ENCODE peak calls at places on chromosomes 4 and X, in eight cellular contexts. One of them, this sample, is unnamed.

GRCh38 chr4:26701786-26702227 is 117.9 kb downstream of the TBC1D19 start:
- DNase-seq in AG04450: no peak
- DNase-seq in stimulated activated CD8-positive, alpha-beta memory T cell treated with anti-CD3 and anti-CD28 coated beads, Interleukin-4, amount 100 ng/mL, for 24 hours: no peak
- DNase-seq in cardiac fibroblast: peak
- DNase-seq in iPS DF 19.7: no peak
- DNase-seq in GM23338: no peak
- DNase-seq in mammary epithelial cell: no peak
- DNase-seq in activated naive CD4-positive, alpha-beta T cell treated with anti-CD3 and anti-CD28 coated beads for 36 hours: no peak
- DNase-seq in this sample: peak

GRCh38 chr4:140300271-140300970 is 73.0 kb upstream of the SCOC start:
- DNase-seq in GM23338: no peak
- DNase-seq in stimulated activated CD8-positive, alpha-beta memory T cell treated with anti-CD3 and anti-CD28 coated beads, Interleukin-4, amount 100 ng/mL, for 24 hours: no peak
- DNase-seq in mammary epithelial cell: peak
- DNase-seq in AG04450: no peak
- DNase-seq in iPS DF 19.7: no peak
- DNase-seq in activated naive CD4-positive, alpha-beta T cell treated with anti-CD3 and anti-CD28 coated beads for 36 hours: peak
- DNase-seq in cardiac fibroblast: peak
- DNase-seq in this sample: peak

GRCh38 chr4:169110633-169111032 is 100.6 kb upstream of the CBR4 start:
- DNase-seq in cardiac fibroblast: peak
- DNase-seq in mammary epithelial cell: no peak
- DNase-seq in iPS DF 19.7: no peak
- DNase-seq in stimulated activated CD8-positive, alpha-beta memory T cell treated with anti-CD3 and anti-CD28 coated beads, Interleukin-4, amount 100 ng/mL, for 24 hours: no peak
- DNase-seq in GM23338: no peak
- DNase-seq in AG04450: no peak
- DNase-seq in activated naive CD4-positive, alpha-beta T cell treated with anti-CD3 and anti-CD28 coated beads for 36 hours: no peak
- DNase-seq in this sample: no peak

GRCh38 chr4:91840359-91840758 is 463.4 kb upstream of the GRID2 start:
- DNase-seq in cardiac fibroblast: no peak
- DNase-seq in stimulated activated CD8-positive, alpha-beta memory T cell treated with anti-CD3 and anti-CD28 coated beads, Interleukin-4, amount 100 ng/mL, for 24 hours: no peak
- DNase-seq in activated naive CD4-positive, alpha-beta T cell treated with anti-CD3 and anti-CD28 coated beads for 36 hours: no peak
- DNase-seq in GM23338: no peak
- DNase-seq in mammary epithelial cell: no peak
- DNase-seq in AG04450: no peak
- DNase-seq in iPS DF 19.7: no peak
- DNase-seq in this sample: no peak

GRCh38 chr4:139838811-139839210 is 173.2 kb downstream of the MGST2 start:
- DNase-seq in cardiac fibroblast: peak
- DNase-seq in stimulated activated CD8-positive, alpha-beta memory T cell treated with anti-CD3 and anti-CD28 coated beads, Interleukin-4, amount 100 ng/mL, for 24 hours: no peak
- DNase-seq in GM23338: no peak
- DNase-seq in AG04450: no peak
- DNase-seq in iPS DF 19.7: no peak
- DNase-seq in activated naive CD4-positive, alpha-beta T cell treated with anti-CD3 and anti-CD28 coated beads for 36 hours: no peak
- DNase-seq in mammary epithelial cell: no peak
- DNase-seq in this sample: no peak

GRCh38 chr4:148834804-148835598 is 392.8 kb upstream of the NR3C2 start:
- DNase-seq in iPS DF 19.7: no peak
- DNase-seq in activated naive CD4-positive, alpha-beta T cell treated with anti-CD3 and anti-CD28 coated beads for 36 hours: no peak
- DNase-seq in cardiac fibroblast: peak
- DNase-seq in mammary epithelial cell: peak
- DNase-seq in GM23338: peak
- DNase-seq in stimulated activated CD8-positive, alpha-beta memory T cell treated with anti-CD3 and anti-CD28 coated beads, Interleukin-4, amount 100 ng/mL, for 24 hours: no peak
- DNase-seq in AG04450: no peak
- DNase-seq in this sample: peak

GRCh38 chr4:68732653-68733466 is 62.4 kb upstream of the UGT2B15 start:
- DNase-seq in iPS DF 19.7: no peak
- DNase-seq in GM23338: no peak
- DNase-seq in cardiac fibroblast: no peak
- DNase-seq in mammary epithelial cell: no peak
- DNase-seq in stimulated activated CD8-positive, alpha-beta memory T cell treated with anti-CD3 and anti-CD28 coated beads, Interleukin-4, amount 100 ng/mL, for 24 hours: no peak
- DNase-seq in activated naive CD4-positive, alpha-beta T cell treated with anti-CD3 and anti-CD28 coated beads for 36 hours: no peak
- DNase-seq in AG04450: no peak
- DNase-seq in this sample: no peak

GRCh38 chrX:55524487-55524886 is 34.8 kb upstream of the USP51 start:
- DNase-seq in mammary epithelial cell: no peak
- DNase-seq in AG04450: no peak
- DNase-seq in GM23338: peak
- DNase-seq in iPS DF 19.7: no peak
- DNase-seq in stimulated activated CD8-positive, alpha-beta memory T cell treated with anti-CD3 and anti-CD28 coated beads, Interleukin-4, amount 100 ng/mL, for 24 hours: no peak
- DNase-seq in activated naive CD4-positive, alpha-beta T cell treated with anti-CD3 and anti-CD28 coated beads for 36 hours: no peak
- DNase-seq in cardiac fibroblast: no peak
- DNase-seq in this sample: no peak

GRCh38 chr4:105765690-105766407 is 57.3 kb downstream of the GSTCD start:
- DNase-seq in cardiac fibroblast: peak
- DNase-seq in GM23338: peak
- DNase-seq in stimulated activated CD8-positive, alpha-beta memory T cell treated with anti-CD3 and anti-CD28 coated beads, Interleukin-4, amount 100 ng/mL, for 24 hours: no peak
- DNase-seq in AG04450: peak
- DNase-seq in iPS DF 19.7: peak
- DNase-seq in mammary epithelial cell: peak
- DNase-seq in activated naive CD4-positive, alpha-beta T cell treated with anti-CD3 and anti-CD28 coated beads for 36 hours: no peak
- DNase-seq in this sample: peak

GRCh38 chr4:168167714-168168284 is 75.5 kb downstream of the ANXA10 start:
- DNase-seq in stimulated activated CD8-positive, alpha-beta memory T cell treated with anti-CD3 and anti-CD28 coated beads, Interleukin-4, amount 100 ng/mL, for 24 hours: no peak
- DNase-seq in iPS DF 19.7: no peak
- DNase-seq in AG04450: no peak
- DNase-seq in GM23338: no peak
- DNase-seq in mammary epithelial cell: no peak
- DNase-seq in cardiac fibroblast: no peak
- DNase-seq in activated naive CD4-positive, alpha-beta T cell treated with anti-CD3 and anti-CD28 coated beads for 36 hours: no peak
- DNase-seq in this sample: no peak

GRCh38 chr4:127622923-127623754 is 9.6 kb upstream of the INTU start:
- DNase-seq in cardiac fibroblast: no peak
- DNase-seq in iPS DF 19.7: peak
- DNase-seq in stimulated activated CD8-positive, alpha-beta memory T cell treated with anti-CD3 and anti-CD28 coated beads, Interleukin-4, amount 100 ng/mL, for 24 hours: no peak
- DNase-seq in mammary epithelial cell: peak
- DNase-seq in AG04450: no peak
- DNase-seq in activated naive CD4-positive, alpha-beta T cell treated with anti-CD3 and anti-CD28 coated beads for 36 hours: no peak
- DNase-seq in GM23338: peak
- DNase-seq in this sample: peak

GRCh38 chr4:80035336-80035735 is 37.7 kb downstream of the ANTXR2 start:
- DNase-seq in cardiac fibroblast: no peak
- DNase-seq in GM23338: no peak
- DNase-seq in stimulated activated CD8-positive, alpha-beta memory T cell treated with anti-CD3 and anti-CD28 coated beads, Interleukin-4, amount 100 ng/mL, for 24 hours: no peak
- DNase-seq in mammary epithelial cell: no peak
- DNase-seq in iPS DF 19.7: no peak
- DNase-seq in AG04450: no peak
- DNase-seq in activated naive CD4-positive, alpha-beta T cell treated with anti-CD3 and anti-CD28 coated beads for 36 hours: no peak
- DNase-seq in this sample: no peak

GRCh38 chrX:46376246-46376885 is 168.9 kb downstream of the ZNF674 start:
- DNase-seq in AG04450: peak
- DNase-seq in GM23338: peak
- DNase-seq in mammary epithelial cell: peak
- DNase-seq in activated naive CD4-positive, alpha-beta T cell treated with anti-CD3 and anti-CD28 coated beads for 36 hours: peak
- DNase-seq in iPS DF 19.7: no peak
- DNase-seq in cardiac fibroblast: peak
- DNase-seq in stimulated activated CD8-positive, alpha-beta memory T cell treated with anti-CD3 and anti-CD28 coated beads, Interleukin-4, amount 100 ng/mL, for 24 hours: no peak
- DNase-seq in this sample: peak

GRCh38 chr4:151192556-151193235 is 84.3 kb upstream of the PRSS48 start:
- DNase-seq in iPS DF 19.7: no peak
- DNase-seq in activated naive CD4-positive, alpha-beta T cell treated with anti-CD3 and anti-CD28 coated beads for 36 hours: no peak
- DNase-seq in cardiac fibroblast: peak
- DNase-seq in GM23338: no peak
- DNase-seq in AG04450: no peak
- DNase-seq in stimulated activated CD8-positive, alpha-beta memory T cell treated with anti-CD3 and anti-CD28 coated beads, Interleukin-4, amount 100 ng/mL, for 24 hours: no peak
- DNase-seq in mammary epithelial cell: no peak
- DNase-seq in this sample: no peak

GRCh38 chr4:16253127-16253960 is 27.1 kb upstream of the TAPT1 start:
- DNase-seq in cardiac fibroblast: peak
- DNase-seq in mammary epithelial cell: peak
- DNase-seq in AG04450: peak
- DNase-seq in stimulated activated CD8-positive, alpha-beta memory T cell treated with anti-CD3 and anti-CD28 coated beads, Interleukin-4, amount 100 ng/mL, for 24 hours: no peak
- DNase-seq in iPS DF 19.7: no peak
- DNase-seq in activated naive CD4-positive, alpha-beta T cell treated with anti-CD3 and anti-CD28 coated beads for 36 hours: no peak
- DNase-seq in GM23338: no peak
- DNase-seq in this sample: peak

GRCh38 chr4:87679449-87680169 is 29.5 kb downstream of the DMP1 start:
- DNase-seq in iPS DF 19.7: peak
- DNase-seq in activated naive CD4-positive, alpha-beta T cell treated with anti-CD3 and anti-CD28 coated beads for 36 hours: peak
- DNase-seq in GM23338: peak
- DNase-seq in mammary epithelial cell: peak
- DNase-seq in cardiac fibroblast: peak
- DNase-seq in stimulated activated CD8-positive, alpha-beta memory T cell treated with anti-CD3 and anti-CD28 coated beads, Interleukin-4, amount 100 ng/mL, for 24 hours: peak
- DNase-seq in AG04450: peak
- DNase-seq in this sample: peak

GRCh38 chr4:1566838-1567518 is 117.1 kb downstream of the FAM53A start:
- DNase-seq in GM23338: peak
- DNase-seq in mammary epithelial cell: no peak
- DNase-seq in iPS DF 19.7: no peak
- DNase-seq in AG04450: no peak
- DNase-seq in cardiac fibroblast: no peak
- DNase-seq in activated naive CD4-positive, alpha-beta T cell treated with anti-CD3 and anti-CD28 coated beads for 36 hours: no peak
- DNase-seq in stimulated activated CD8-positive, alpha-beta memory T cell treated with anti-CD3 and anti-CD28 coated beads, Interleukin-4, amount 100 ng/mL, for 24 hours: no peak
- DNase-seq in this sample: no peak

GRCh38 chr4:144734522-144734921 is 88.6 kb downstream of the HHIP start:
- DNase-seq in stimulated activated CD8-positive, alpha-beta memory T cell treated with anti-CD3 and anti-CD28 coated beads, Interleukin-4, amount 100 ng/mL, for 24 hours: no peak
- DNase-seq in AG04450: peak
- DNase-seq in mammary epithelial cell: peak
- DNase-seq in GM23338: peak
- DNase-seq in iPS DF 19.7: no peak
- DNase-seq in activated naive CD4-positive, alpha-beta T cell treated with anti-CD3 and anti-CD28 coated beads for 36 hours: no peak
- DNase-seq in cardiac fibroblast: peak
- DNase-seq in this sample: peak

GRCh38 chrX:107845625-107846024 is 20.0 kb downstream of the MID2 start:
- DNase-seq in stimulated activated CD8-positive, alpha-beta memory T cell treated with anti-CD3 and anti-CD28 coated beads, Interleukin-4, amount 100 ng/mL, for 24 hours: no peak
- DNase-seq in AG04450: no peak
- DNase-seq in GM23338: no peak
- DNase-seq in mammary epithelial cell: no peak
- DNase-seq in cardiac fibroblast: no peak
- DNase-seq in iPS DF 19.7: no peak
- DNase-seq in activated naive CD4-positive, alpha-beta T cell treated with anti-CD3 and anti-CD28 coated beads for 36 hours: peak
- DNase-seq in this sample: no peak

GRCh38 chr4:74374561-74375327 is 9.8 kb downstream of the EREG start:
- DNase-seq in cardiac fibroblast: peak
- DNase-seq in AG04450: no peak
- DNase-seq in activated naive CD4-positive, alpha-beta T cell treated with anti-CD3 and anti-CD28 coated beads for 36 hours: peak
- DNase-seq in stimulated activated CD8-positive, alpha-beta memory T cell treated with anti-CD3 and anti-CD28 coated beads, Interleukin-4, amount 100 ng/mL, for 24 hours: no peak
- DNase-seq in GM23338: no peak
- DNase-seq in mammary epithelial cell: peak
- DNase-seq in iPS DF 19.7: no peak
- DNase-seq in this sample: peak

GRCh38 chr4:54098375-54098774 is 1.6 kb upstream of the GSX2 start:
- DNase-seq in iPS DF 19.7: no peak
- DNase-seq in GM23338: peak
- DNase-seq in activated naive CD4-positive, alpha-beta T cell treated with anti-CD3 and anti-CD28 coated beads for 36 hours: no peak
- DNase-seq in AG04450: no peak
- DNase-seq in cardiac fibroblast: no peak
- DNase-seq in stimulated activated CD8-positive, alpha-beta memory T cell treated with anti-CD3 and anti-CD28 coated beads, Interleukin-4, amount 100 ng/mL, for 24 hours: no peak
- DNase-seq in mammary epithelial cell: no peak
- DNase-seq in this sample: no peak

GRCh38 chrX:50827996-50828395 is 14.0 kb upstream of the SHROOM4 start:
- DNase-seq in GM23338: no peak
- DNase-seq in activated naive CD4-positive, alpha-beta T cell treated with anti-CD3 and anti-CD28 coated beads for 36 hours: no peak
- DNase-seq in stimulated activated CD8-positive, alpha-beta memory T cell treated with anti-CD3 and anti-CD28 coated beads, Interleukin-4, amount 100 ng/mL, for 24 hours: no peak
- DNase-seq in mammary epithelial cell: peak
- DNase-seq in iPS DF 19.7: no peak
- DNase-seq in cardiac fibroblast: peak
- DNase-seq in AG04450: no peak
- DNase-seq in this sample: no peak

GRCh38 chr4:140609548-140610425 is 41.0 kb upstream of the UCP1 start:
- DNase-seq in iPS DF 19.7: no peak
- DNase-seq in cardiac fibroblast: peak
- DNase-seq in GM23338: peak
- DNase-seq in stimulated activated CD8-positive, alpha-beta memory T cell treated with anti-CD3 and anti-CD28 coated beads, Interleukin-4, amount 100 ng/mL, for 24 hours: no peak
- DNase-seq in mammary epithelial cell: peak
- DNase-seq in activated naive CD4-positive, alpha-beta T cell treated with anti-CD3 and anti-CD28 coated beads for 36 hours: no peak
- DNase-seq in AG04450: peak
- DNase-seq in this sample: peak

GRCh38 chrX:57121162-57121741 is at the start of gene SPIN2B:
- DNase-seq in AG04450: peak
- DNase-seq in stimulated activated CD8-positive, alpha-beta memory T cell treated with anti-CD3 and anti-CD28 coated beads, Interleukin-4, amount 100 ng/mL, for 24 hours: peak
- DNase-seq in GM23338: peak
- DNase-seq in activated naive CD4-positive, alpha-beta T cell treated with anti-CD3 and anti-CD28 coated beads for 36 hours: peak
- DNase-seq in iPS DF 19.7: peak
- DNase-seq in cardiac fibroblast: peak
- DNase-seq in mammary epithelial cell: peak
- DNase-seq in this sample: peak

GRCh38 chr4:65467280-65467679 is 203.0 kb downstream of the EPHA5 start:
- DNase-seq in activated naive CD4-positive, alpha-beta T cell treated with anti-CD3 and anti-CD28 coated beads for 36 hours: no peak
- DNase-seq in iPS DF 19.7: no peak
- DNase-seq in GM23338: no peak
- DNase-seq in stimulated activated CD8-positive, alpha-beta memory T cell treated with anti-CD3 and anti-CD28 coated beads, Interleukin-4, amount 100 ng/mL, for 24 hours: no peak
- DNase-seq in cardiac fibroblast: no peak
- DNase-seq in AG04450: no peak
- DNase-seq in mammary epithelial cell: peak
- DNase-seq in this sample: no peak

GRCh38 chr4:69760455-69760854 is at the start of gene SULT1B1:
- DNase-seq in iPS DF 19.7: no peak
- DNase-seq in AG04450: peak
- DNase-seq in stimulated activated CD8-positive, alpha-beta memory T cell treated with anti-CD3 and anti-CD28 coated beads, Interleukin-4, amount 100 ng/mL, for 24 hours: no peak
- DNase-seq in GM23338: no peak
- DNase-seq in cardiac fibroblast: peak
- DNase-seq in mammary epithelial cell: peak
- DNase-seq in activated naive CD4-positive, alpha-beta T cell treated with anti-CD3 and anti-CD28 coated beads for 36 hours: peak
- DNase-seq in this sample: no peak

GRCh38 chrX:44906041-44906440 is 33.1 kb downstream of the KDM6A start:
- DNase-seq in activated naive CD4-positive, alpha-beta T cell treated with anti-CD3 and anti-CD28 coated beads for 36 hours: no peak
- DNase-seq in cardiac fibroblast: no peak
- DNase-seq in stimulated activated CD8-positive, alpha-beta memory T cell treated with anti-CD3 and anti-CD28 coated beads, Interleukin-4, amount 100 ng/mL, for 24 hours: no peak
- DNase-seq in mammary epithelial cell: no peak
- DNase-seq in AG04450: no peak
- DNase-seq in iPS DF 19.7: no peak
- DNase-seq in GM23338: no peak
- DNase-seq in this sample: no peak

GRCh38 chr4:22413416-22413815 is 102.5 kb downstream of the ADGRA3 start:
- DNase-seq in mammary epithelial cell: no peak
- DNase-seq in iPS DF 19.7: no peak
- DNase-seq in stimulated activated CD8-positive, alpha-beta memory T cell treated with anti-CD3 and anti-CD28 coated beads, Interleukin-4, amount 100 ng/mL, for 24 hours: no peak
- DNase-seq in GM23338: no peak
- DNase-seq in activated naive CD4-positive, alpha-beta T cell treated with anti-CD3 and anti-CD28 coated beads for 36 hours: no peak
- DNase-seq in cardiac fibroblast: no peak
- DNase-seq in AG04450: no peak
- DNase-seq in this sample: no peak

GRCh38 chrX:132490086-132490419 is 1.2 kb upstream of the MBNL3 start:
- DNase-seq in stimulated activated CD8-positive, alpha-beta memory T cell treated with anti-CD3 and anti-CD28 coated beads, Interleukin-4, amount 100 ng/mL, for 24 hours: no peak
- DNase-seq in GM23338: no peak
- DNase-seq in mammary epithelial cell: peak
- DNase-seq in activated naive CD4-positive, alpha-beta T cell treated with anti-CD3 and anti-CD28 coated beads for 36 hours: no peak
- DNase-seq in AG04450: no peak
- DNase-seq in cardiac fibroblast: no peak
- DNase-seq in iPS DF 19.7: no peak
- DNase-seq in this sample: no peak

GRCh38 chr4:78379040-78379439 is 172.5 kb upstream of the ANXA3 start:
- DNase-seq in GM23338: no peak
- DNase-seq in AG04450: no peak
- DNase-seq in mammary epithelial cell: peak
- DNase-seq in activated naive CD4-positive, alpha-beta T cell treated with anti-CD3 and anti-CD28 coated beads for 36 hours: no peak
- DNase-seq in cardiac fibroblast: no peak
- DNase-seq in stimulated activated CD8-positive, alpha-beta memory T cell treated with anti-CD3 and anti-CD28 coated beads, Interleukin-4, amount 100 ng/mL, for 24 hours: no peak
- DNase-seq in iPS DF 19.7: no peak
- DNase-seq in this sample: no peak

GRCh38 chr4:119648398-119648797 is 19.8 kb upstream of the PDE5A start:
- DNase-seq in AG04450: no peak
- DNase-seq in stimulated activated CD8-positive, alpha-beta memory T cell treated with anti-CD3 and anti-CD28 coated beads, Interleukin-4, amount 100 ng/mL, for 24 hours: no peak
- DNase-seq in GM23338: no peak
- DNase-seq in cardiac fibroblast: no peak
- DNase-seq in iPS DF 19.7: no peak
- DNase-seq in mammary epithelial cell: no peak
- DNase-seq in activated naive CD4-positive, alpha-beta T cell treated with anti-CD3 and anti-CD28 coated beads for 36 hours: no peak
- DNase-seq in this sample: no peak

GRCh38 chr4:77692847-77693432 is 87.3 kb downstream of the CXCL13 start:
- DNase-seq in mammary epithelial cell: no peak
- DNase-seq in AG04450: no peak
- DNase-seq in activated naive CD4-positive, alpha-beta T cell treated with anti-CD3 and anti-CD28 coated beads for 36 hours: no peak
- DNase-seq in cardiac fibroblast: no peak
- DNase-seq in GM23338: peak
- DNase-seq in stimulated activated CD8-positive, alpha-beta memory T cell treated with anti-CD3 and anti-CD28 coated beads, Interleukin-4, amount 100 ng/mL, for 24 hours: no peak
- DNase-seq in iPS DF 19.7: no peak
- DNase-seq in this sample: no peak

GRCh38 chr4:155237567-155237966 is 29.1 kb downstream of the NPY2R start:
- DNase-seq in cardiac fibroblast: no peak
- DNase-seq in activated naive CD4-positive, alpha-beta T cell treated with anti-CD3 and anti-CD28 coated beads for 36 hours: no peak
- DNase-seq in stimulated activated CD8-positive, alpha-beta memory T cell treated with anti-CD3 and anti-CD28 coated beads, Interleukin-4, amount 100 ng/mL, for 24 hours: no peak
- DNase-seq in iPS DF 19.7: no peak
- DNase-seq in AG04450: no peak
- DNase-seq in GM23338: no peak
- DNase-seq in mammary epithelial cell: no peak
- DNase-seq in this sample: no peak

GRCh38 chrX:30888526-30889146 is 418 bp downstream of the TAB3 start:
- DNase-seq in iPS DF 19.7: no peak
- DNase-seq in stimulated activated CD8-positive, alpha-beta memory T cell treated with anti-CD3 and anti-CD28 coated beads, Interleukin-4, amount 100 ng/mL, for 24 hours: no peak
- DNase-seq in GM23338: peak
- DNase-seq in AG04450: no peak
- DNase-seq in mammary epithelial cell: no peak
- DNase-seq in activated naive CD4-positive, alpha-beta T cell treated with anti-CD3 and anti-CD28 coated beads for 36 hours: peak
- DNase-seq in cardiac fibroblast: peak
- DNase-seq in this sample: peak